ENCODE peak calls at places on chromosomes 5 and 9, in seven cellular contexts. One of them, this sample, is unnamed.

GRCh38 chr9:70119786-70120185 is 76.1 kb downstream of the MAMDC2 start:
- DNase-seq in M059J: no peak
- DNase-seq in tibial nerve: no peak
- DNase-seq in GM12892: no peak
- DNase-seq in NCI-H2081: no peak
- DNase-seq in nephron progenitor cell: no peak
- DNase-seq in right atrium auricular region: no peak
- DNase-seq in this sample: no peak

GRCh38 chr9:113464672-113465271 is 1.2 kb downstream of the RGS3 start:
- DNase-seq in M059J: peak; percentile 9
- DNase-seq in tibial nerve: no peak
- DNase-seq in GM12892: no peak
- DNase-seq in NCI-H2081: no peak
- DNase-seq in nephron progenitor cell: no peak
- DNase-seq in right atrium auricular region: peak; percentile 38
- DNase-seq in this sample: peak; percentile 33

GRCh38 chr9:6049798-6050197 is 34.4 kb upstream of the RANBP6 start:
- DNase-seq in M059J: peak; percentile 24
- DNase-seq in tibial nerve: no peak
- DNase-seq in GM12892: no peak
- DNase-seq in NCI-H2081: no peak
- DNase-seq in nephron progenitor cell: no peak
- DNase-seq in right atrium auricular region: no peak
- DNase-seq in this sample: no peak

GRCh38 chr9:114223564-114224246 is 68.4 kb downstream of the COL27A1 start:
- DNase-seq in M059J: peak; percentile 86
- DNase-seq in tibial nerve: no peak
- DNase-seq in GM12892: no peak
- DNase-seq in NCI-H2081: no peak
- DNase-seq in nephron progenitor cell: no peak
- DNase-seq in right atrium auricular region: no peak
- DNase-seq in this sample: no peak

GRCh38 chr5:180785151-180785781 is 17.3 kb downstream of the MGAT1 start:
- DNase-seq in M059J: peak; percentile 74
- DNase-seq in tibial nerve: no peak
- DNase-seq in GM12892: no peak
- DNase-seq in NCI-H2081: no peak
- DNase-seq in nephron progenitor cell: no peak
- DNase-seq in right atrium auricular region: no peak
- DNase-seq in this sample: peak; percentile 65

GRCh38 chr5:137273511-137273910 is 225.6 kb downstream of the SPOCK1 start:
- DNase-seq in M059J: peak; percentile 84
- DNase-seq in tibial nerve: no peak
- DNase-seq in GM12892: no peak
- DNase-seq in NCI-H2081: no peak
- DNase-seq in nephron progenitor cell: no peak
- DNase-seq in right atrium auricular region: no peak
- DNase-seq in this sample: no peak

GRCh38 chr5:38718874-38719391 is 126.9 kb upstream of the OSMR start:
- DNase-seq in M059J: no peak
- DNase-seq in tibial nerve: no peak
- DNase-seq in GM12892: no peak
- DNase-seq in NCI-H2081: no peak
- DNase-seq in nephron progenitor cell: no peak
- DNase-seq in right atrium auricular region: no peak
- DNase-seq in this sample: no peak

GRCh38 chr9:98579700-98580099 is 129.0 kb downstream of the GABBR2 start:
- DNase-seq in M059J: no peak
- DNase-seq in tibial nerve: no peak
- DNase-seq in GM12892: no peak
- DNase-seq in NCI-H2081: no peak
- DNase-seq in nephron progenitor cell: no peak
- DNase-seq in right atrium auricular region: no peak
- DNase-seq in this sample: no peak

GRCh38 chr5:71482132-71482531 is 26.7 kb downstream of the BDP1 start:
- DNase-seq in M059J: peak; percentile 72
- DNase-seq in tibial nerve: peak; percentile 19
- DNase-seq in GM12892: no peak
- DNase-seq in NCI-H2081: peak; percentile 20
- DNase-seq in nephron progenitor cell: no peak
- DNase-seq in right atrium auricular region: no peak
- DNase-seq in this sample: no peak

GRCh38 chr9:76181020-76181641 is 213.1 kb downstream of the RFK start:
- DNase-seq in M059J: peak; percentile 78
- DNase-seq in tibial nerve: no peak
- DNase-seq in GM12892: no peak
- DNase-seq in NCI-H2081: no peak
- DNase-seq in nephron progenitor cell: no peak
- DNase-seq in right atrium auricular region: no peak
- DNase-seq in this sample: no peak

GRCh38 chr5:11064763-11065450 is 303.9 kb upstream of the DAP start:
- DNase-seq in M059J: no peak
- DNase-seq in tibial nerve: no peak
- DNase-seq in GM12892: no peak
- DNase-seq in NCI-H2081: no peak
- DNase-seq in nephron progenitor cell: no peak
- DNase-seq in right atrium auricular region: no peak
- DNase-seq in this sample: no peak

GRCh38 chr5:91636351-91636750 is 253.2 kb upstream of the ARRDC3 start:
- DNase-seq in M059J: no peak
- DNase-seq in tibial nerve: no peak
- DNase-seq in GM12892: no peak
- DNase-seq in NCI-H2081: no peak
- DNase-seq in nephron progenitor cell: no peak
- DNase-seq in right atrium auricular region: no peak
- DNase-seq in this sample: no peak

GRCh38 chr9:127455299-127455992 is 4.1 kb downstream of the LRSAM1 start:
- DNase-seq in M059J: peak; percentile 16
- DNase-seq in tibial nerve: no peak
- DNase-seq in GM12892: no peak
- DNase-seq in NCI-H2081: no peak
- DNase-seq in nephron progenitor cell: no peak
- DNase-seq in right atrium auricular region: no peak
- DNase-seq in this sample: no peak

GRCh38 chr9:113274474-113275146 is 762 bp downstream of the CDC26 start:
- DNase-seq in M059J: peak; percentile 66
- DNase-seq in tibial nerve: peak; percentile 64
- DNase-seq in GM12892: peak; percentile 35
- DNase-seq in NCI-H2081: peak; percentile 62
- DNase-seq in nephron progenitor cell: peak; percentile 42
- DNase-seq in right atrium auricular region: no peak
- DNase-seq in this sample: no peak

GRCh38 chr5:159833088-159833487 is 83.2 kb upstream of the ADRA1B start:
- DNase-seq in M059J: no peak
- DNase-seq in tibial nerve: no peak
- DNase-seq in GM12892: no peak
- DNase-seq in NCI-H2081: no peak
- DNase-seq in nephron progenitor cell: no peak
- DNase-seq in right atrium auricular region: no peak
- DNase-seq in this sample: no peak

GRCh38 chr9:18428621-18429020 is 45.3 kb upstream of the ADAMTSL1 start:
- DNase-seq in M059J: no peak
- DNase-seq in tibial nerve: no peak
- DNase-seq in GM12892: no peak
- DNase-seq in NCI-H2081: no peak
- DNase-seq in nephron progenitor cell: no peak
- DNase-seq in right atrium auricular region: no peak
- DNase-seq in this sample: no peak

GRCh38 chr9:36942891-36943290 is 91.2 kb downstream of the PAX5 start:
- DNase-seq in M059J: no peak
- DNase-seq in tibial nerve: no peak
- DNase-seq in GM12892: no peak
- DNase-seq in NCI-H2081: no peak
- DNase-seq in nephron progenitor cell: no peak
- DNase-seq in right atrium auricular region: no peak
- DNase-seq in this sample: no peak

GRCh38 chr9:97038551-97038908 is 412 bp downstream of the CTSV start:
- DNase-seq in M059J: no peak
- DNase-seq in tibial nerve: no peak
- DNase-seq in GM12892: no peak
- DNase-seq in NCI-H2081: no peak
- DNase-seq in nephron progenitor cell: no peak
- DNase-seq in right atrium auricular region: no peak
- DNase-seq in this sample: no peak

GRCh38 chr9:899440-900184 is 58.1 kb downstream of the DMRT1 start:
- DNase-seq in M059J: no peak
- DNase-seq in tibial nerve: no peak
- DNase-seq in GM12892: no peak
- DNase-seq in NCI-H2081: no peak
- DNase-seq in nephron progenitor cell: peak; percentile 51
- DNase-seq in right atrium auricular region: no peak
- DNase-seq in this sample: no peak

GRCh38 chr9:130864541-130864940 is 29.5 kb downstream of the ABL1 start:
- DNase-seq in M059J: no peak
- DNase-seq in tibial nerve: no peak
- DNase-seq in GM12892: no peak
- DNase-seq in NCI-H2081: no peak
- DNase-seq in nephron progenitor cell: no peak
- DNase-seq in right atrium auricular region: no peak
- DNase-seq in this sample: no peak

GRCh38 chr9:104780796-104781395 is 17.0 kb downstream of the NIPSNAP3B start:
- DNase-seq in M059J: peak; percentile 52
- DNase-seq in tibial nerve: no peak
- DNase-seq in GM12892: no peak
- DNase-seq in NCI-H2081: no peak
- DNase-seq in nephron progenitor cell: no peak
- DNase-seq in right atrium auricular region: no peak
- DNase-seq in this sample: no peak

This sample was measured in ureter.